ENCODE peak calls at places on chromosomes 16 and 17, in seven cellular contexts. L is GM23338, F is fibroblast of the aortic adventitia, U is uterus, X is esophagus squamous epithelium, O is HFF-Myc, Y is GM06990. N is an unnamed sample.

GRCh38 chr17:19569785-19570496 is 36.3 kb downstream of the SLC47A1 start:
- DNase-seq in Y (no peak), O (no peak), F (no peak), U (no peak), L (no peak), X (no peak), N (no peak)

GRCh38 chr16:87723224-87723619 is 42.6 kb downstream of the KLHDC4 start:
- DNase-seq in F (peak), O (peak), X (no peak), U (no peak), L (no peak), Y (peak), N (peak)

GRCh38 chr16:66619036-66619435 is 14.5 kb downstream of the CMTM3 start:
- DNase-seq in U (no peak), F (peak), O (no peak), L (no peak), X (no peak), Y (no peak), N (no peak)

GRCh38 chr16:12000032-12000431 is 23.5 kb downstream of the SNX29 start:
- DNase-seq in X (no peak), L (no peak), Y (no peak), O (no peak), U (no peak), F (no peak), N (no peak)

GRCh38 chr16:67528870-67529638 is 425 bp downstream of the RIPOR1 start:
- DNase-seq in O (no peak), U (peak), X (no peak), F (no peak), Y (no peak), L (peak), N (no peak)

GRCh38 chr17:69961488-69962145 is 113.4 kb upstream of the KCNJ16 start:
- DNase-seq in F (peak), U (no peak), X (no peak), L (peak), O (no peak), Y (no peak), N (no peak)

GRCh38 chr17:65850486-65850885 is 289.0 kb upstream of the AXIN2 start:
- DNase-seq in O (no peak), U (no peak), X (no peak), Y (peak), F (peak), L (no peak), N (peak)

GRCh38 chr16:84266451-84266850 is 26.6 kb upstream of the KCNG4 start:
- DNase-seq in Y (no peak), F (peak), O (no peak), L (peak), U (no peak), X (no peak), N (peak)

GRCh38 chr16:48438414-48438813 is 53.2 kb upstream of the SIAH1 start:
- DNase-seq in F (no peak), U (no peak), Y (no peak), L (no peak), O (no peak), X (no peak), N (no peak)

GRCh38 chr17:61723183-61723582 is 132.2 kb upstream of the NACA2 start:
- DNase-seq in Y (no peak), O (no peak), L (no peak), U (no peak), X (no peak), F (no peak), N (no peak)

GRCh38 chr17:28940142-28940541 is 11.2 kb downstream of the PHF12 start:
- DNase-seq in O (no peak), U (no peak), Y (no peak), L (no peak), F (no peak), X (no peak), N (no peak)

GRCh38 chr17:63491976-63492575 is 15.2 kb downstream of the ACE start:
- DNase-seq in Y (no peak), X (no peak), F (no peak), U (no peak), L (no peak), O (no peak), N (no peak)

GRCh38 chr16:85781685-85782370 is 17.5 kb downstream of the EMC8 start:
- DNase-seq in O (no peak), L (no peak), F (peak), Y (no peak), U (peak), X (no peak), N (no peak)

GRCh38 chr17:56893503-56893902 is 20.3 kb downstream of the TRIM25 start:
- DNase-seq in X (no peak), U (no peak), L (no peak), O (no peak), F (no peak), Y (no peak), N (no peak)

GRCh38 chr16:86338403-86339115 is 171.8 kb upstream of the FOXF1 start:
- DNase-seq in Y (no peak), X (no peak), O (no peak), F (no peak), U (no peak), L (no peak), N (no peak)

GRCh38 chr17:8820311-8821010 is 21.3 kb upstream of the MFSD6L start:
- DNase-seq in O (no peak), F (no peak), Y (no peak), L (no peak), U (no peak), X (no peak), N (no peak)

GRCh38 chr16:77888786-77889185 is 100.4 kb downstream of the VAT1L start:
- DNase-seq in X (no peak), U (no peak), L (no peak), F (no peak), O (no peak), Y (no peak), N (no peak)

GRCh38 chr16:12158428-12158827 is 181.9 kb downstream of the SNX29 start:
- DNase-seq in U (no peak), L (no peak), Y (no peak), F (peak), O (peak), X (no peak), N (no peak)

GRCh38 chr16:88318521-88318920 is 64.2 kb upstream of the ZNF469 start:
- DNase-seq in F (no peak), U (peak), L (no peak), X (no peak), Y (no peak), O (no peak), N (no peak)

GRCh38 chr16:459761-460160 is 34.3 kb downstream of the RAB11FIP3 start:
- DNase-seq in U (no peak), L (no peak), F (no peak), Y (no peak), O (no peak), X (no peak), N (no peak)

GRCh38 chr17:56819431-56820145 is 14.1 kb downstream of the C17orf67 start:
- DNase-seq in Y (no peak), X (no peak), F (peak), U (peak), O (peak), L (peak), N (peak)

GRCh38 chr16:81765111-81765919 is 13.8 kb upstream of the PLCG2 start:
- DNase-seq in L (no peak), O (no peak), F (no peak), U (peak), X (no peak), Y (no peak), N (no peak)

GRCh38 chr17:2369551-2370210 is 31.2 kb downstream of the MNT start:
- DNase-seq in F (peak), O (no peak), Y (no peak), X (no peak), U (no peak), L (peak), N (no peak)

GRCh38 chr16:27293343-27293742 is 20.4 kb upstream of the IL4R start:
- DNase-seq in U (no peak), X (no peak), L (no peak), Y (no peak), F (no peak), O (no peak), N (no peak)

GRCh38 chr17:17904171-17905035 is 67.6 kb upstream of the SREBF1 start:
- DNase-seq in F (peak), O (no peak), L (no peak), Y (no peak), X (no peak), U (no peak), N (no peak)

GRCh38 chr17:58320163-58320558 is 8.4 kb downstream of the TSPOAP1 start:
- DNase-seq in X (no peak), L (no peak), U (no peak), F (no peak), O (no peak), Y (no peak), N (no peak)

GRCh38 chr16:83318390-83318789 is 489.4 kb upstream of the HSBP1 start:
- DNase-seq in Y (no peak), O (no peak), X (no peak), L (no peak), F (no peak), U (no peak), N (no peak)

GRCh38 chr16:72530434-72530833 is 358.5 kb upstream of the PMFBP1 start:
- DNase-seq in X (no peak), O (peak), U (no peak), L (peak), Y (no peak), F (peak), N (peak)

GRCh38 chr16:10504404-10504885 is 76.0 kb downstream of the EMP2 start:
- DNase-seq in Y (no peak), U (no peak), F (no peak), O (no peak), L (peak), X (no peak), N (no peak)

GRCh38 chr16:88351521-88352101 is 31.1 kb upstream of the ZNF469 start:
- DNase-seq in O (no peak), X (no peak), F (no peak), U (no peak), Y (no peak), L (no peak), N (no peak)

GRCh38 chr17:82257473-82257872 is 16.0 kb downstream of the CSNK1D start:
- DNase-seq in O (no peak), L (peak), Y (no peak), X (no peak), U (peak), F (no peak), N (no peak)

GRCh38 chr17:58325976-58326468 is 2.6 kb downstream of the TSPOAP1 start:
- DNase-seq in F (no peak), Y (peak), O (no peak), U (no peak), X (no peak), L (no peak), N (no peak)

GRCh38 chr17:22310717-22311686 is 618.7 kb downstream of the KCNJ18 start:
- DNase-seq in O (no peak), L (peak), Y (no peak), X (no peak), U (no peak), F (no peak), N (no peak)

GRCh38 chr17:65592131-65592965 is 30.9 kb upstream of the AXIN2 start:
- DNase-seq in O (no peak), X (no peak), U (no peak), L (no peak), Y (no peak), F (no peak), N (no peak)

GRCh38 chr17:64289652-64290051 is 26.6 kb upstream of the TEX2 start:
- DNase-seq in X (no peak), L (no peak), O (no peak), U (no peak), Y (no peak), F (no peak), N (no peak)

GRCh38 chr16:59170065-59170712 is 436.1 kb upstream of the GOT2 start:
- DNase-seq in U (no peak), X (no peak), L (peak), O (no peak), Y (no peak), F (no peak), N (no peak)

GRCh38 chr17:7914771-7915610 is 1.1 kb downstream of the RNF227 start:
- DNase-seq in Y (no peak), F (peak), U (peak), O (peak), L (no peak), X (no peak), N (no peak)

DNA sequence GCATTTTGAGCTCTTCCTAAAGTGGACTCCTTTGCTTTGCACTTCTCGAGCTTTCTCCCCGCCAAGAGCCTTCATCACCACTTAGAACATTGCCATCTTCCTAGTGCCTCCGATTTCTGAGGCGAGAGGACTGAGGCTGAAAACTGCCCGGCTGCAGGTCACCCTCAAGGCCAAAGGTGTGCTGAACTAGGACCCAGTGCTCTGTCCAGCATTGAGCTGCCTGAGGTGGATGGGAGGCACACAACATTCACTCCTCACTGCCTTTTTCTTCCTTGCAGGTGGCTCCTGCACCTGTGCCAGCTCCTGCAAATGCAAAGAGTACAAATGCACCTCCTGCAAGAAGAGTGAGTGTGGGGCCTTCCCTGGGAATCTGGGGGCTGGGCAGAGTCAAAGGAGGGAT is 5.4 kb downstream of the MT1A start:
- DNase-seq in F (no peak), X (no peak), O (no peak), U (no peak), L (no peak), Y (no peak), N (no peak)
- H3K4me3 ChIP-seq in F (no peak), X (peak), O (no peak), U (peak), L (peak), Y (no peak), N (no peak)

GRCh38 chr17:41966453-41967140 is at the start of gene CNP:
- DNase-seq in Y (peak), F (peak), O (peak), X (peak), U (peak), L (peak), N (peak)
- TF ChIP-seq CTCF in Y (no peak), F (no peak), O (no peak), X (no peak), U (peak), L (no peak), N (no peak)

GRCh38 chr17:76048025-76048605 is 21.0 kb upstream of the EVPL start:
- DNase-seq in U (no peak), L (no peak), O (no peak), Y (no peak), F (no peak), X (no peak), N (peak)
- H3K4me3 ChIP-seq in U (no peak), L (no peak), O (no peak), Y (no peak), F (no peak), X (no peak), N (no peak)

GRCh38 chr17:45229681-45230409 is 8.2 kb downstream of the FMNL1 start:
- DNase-seq in F (no peak), X (no peak), O (no peak), Y (peak), U (no peak), L (no peak), N (peak)

GRCh38 chr17:45230410-45230786 is 8.7 kb downstream of the FMNL1 start:
- DNase-seq in F (no peak), Y (no peak), O (no peak), L (no peak), U (no peak), X (no peak), N (no peak)

GRCh38 chr17:45232514-45233422 is 11.1 kb downstream of the FMNL1 start:
- DNase-seq in Y (no peak), U (no peak), F (no peak), X (no peak), O (no peak), L (no peak), N (no peak)

GRCh38 chr17:45230787-45231480 is 9.2 kb downstream of the FMNL1 start:
- DNase-seq in Y (no peak), F (peak), U (no peak), O (no peak), L (no peak), X (no peak), N (no peak)

GRCh38 chr17:45231481-45232116 is 9.9 kb downstream of the FMNL1 start:
- DNase-seq in O (no peak), X (no peak), U (no peak), Y (no peak), F (no peak), L (peak), N (peak)
- TF ChIP-seq CTCF in O (peak), X (no peak), U (no peak), Y (peak), F (peak), L (peak), N (peak)

DNA sequence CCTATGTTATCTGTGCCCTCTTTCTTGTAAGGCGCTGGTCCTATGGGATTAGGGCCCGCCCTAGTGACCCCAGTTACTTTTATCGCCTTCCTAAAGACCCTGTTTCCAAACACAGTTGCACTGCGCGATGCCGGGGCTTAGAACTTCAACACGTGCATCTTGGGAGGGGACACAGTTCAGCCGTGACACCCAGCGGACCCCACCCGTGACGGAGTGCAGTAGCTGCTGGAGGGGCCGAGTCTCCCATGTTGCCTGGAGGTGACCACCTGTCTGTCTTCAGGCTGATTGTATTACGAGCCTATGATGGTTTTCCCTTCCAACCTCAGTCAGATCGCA is 9.4 kb downstream of the BAIAP2 start:
- DNase-seq in X (no peak), U (no peak), L (no peak), Y (no peak), F (no peak), O (no peak), N (no peak)
- H3K4me3 ChIP-seq in X (peak), U (no peak), L (no peak), Y (no peak), F (no peak), O (no peak), N (no peak)

GRCh38 chr16:30142672-30143346 is 19.8 kb upstream of the MAPK3 start:
- DNase-seq in O (no peak), U (no peak), Y (no peak), F (no peak), L (peak), X (no peak), N (peak)
- TF ChIP-seq CTCF in O (no peak), U (no peak), Y (peak), F (no peak), L (no peak), X (no peak), N (peak)

DNA sequence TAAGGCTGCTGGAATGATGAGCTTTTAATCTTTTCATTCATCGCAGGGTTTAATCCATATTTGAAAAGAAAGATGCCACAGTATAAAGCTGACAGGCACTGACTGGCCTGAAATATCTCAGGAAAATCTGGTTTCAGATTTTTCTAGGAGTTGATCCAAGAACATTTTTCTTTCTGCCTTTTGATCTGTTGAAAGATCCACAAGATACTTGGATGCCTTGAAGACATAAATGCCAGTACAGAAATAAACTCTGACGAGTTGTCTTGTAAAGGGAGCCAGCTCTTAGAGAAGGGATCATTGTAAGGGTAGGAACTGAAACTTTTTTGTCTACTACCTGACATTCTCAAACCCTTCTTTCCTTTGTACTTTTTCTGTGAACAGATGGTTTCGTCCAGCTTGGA is 25.4 kb upstream of the KRT20 start:
- DNase-seq in O (no peak), U (no peak), X (no peak), F (peak), L (no peak), Y (no peak), N (no peak)
- H3K4me3 ChIP-seq in O (no peak), U (no peak), X (no peak), F (no peak), L (no peak), Y (no peak), N (no peak)

GRCh38 chr17:33688771-33689170 is 395.7 kb upstream of the ASIC2 start:
- DNase-seq in O (no peak), X (no peak), L (no peak), F (no peak), U (no peak), Y (no peak), N (no peak)

GRCh38 chr17:33682622-33683021 is 389.5 kb upstream of the ASIC2 start:
- DNase-seq in U (no peak), F (no peak), L (no peak), O (no peak), X (no peak), Y (no peak), N (no peak)

GRCh38 chr17:33684714-33685113 is 391.6 kb upstream of the ASIC2 start:
- DNase-seq in O (no peak), Y (no peak), U (no peak), L (no peak), F (no peak), X (no peak), N (no peak)

GRCh38 chr17:33687831-33688230 is 394.7 kb upstream of the ASIC2 start:
- DNase-seq in U (no peak), X (no peak), L (no peak), O (no peak), Y (no peak), F (no peak), N (peak)

DNA sequence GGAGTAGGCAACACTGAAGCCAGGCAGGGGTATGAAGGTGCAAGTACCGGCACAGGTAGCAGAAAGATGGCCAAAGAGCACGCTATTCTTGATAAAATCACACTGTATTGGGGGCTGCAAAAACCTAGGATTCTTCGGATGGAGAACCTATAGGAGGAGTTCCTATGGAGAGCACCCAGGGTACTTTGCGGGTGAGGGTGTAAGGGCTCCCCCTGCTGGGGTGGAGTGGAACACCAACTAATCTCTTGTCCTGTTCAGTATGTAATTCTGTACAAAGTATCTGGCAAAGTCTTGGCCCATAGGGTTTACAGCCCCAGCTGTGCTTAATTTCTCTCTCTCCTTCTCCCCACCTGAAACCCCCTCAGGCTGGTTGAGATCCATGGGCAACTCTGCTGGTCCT is 393.1 kb upstream of the ASIC2 start:
- DNase-seq in X (no peak), L (peak), F (no peak), Y (no peak), O (no peak), U (no peak), N (peak)
- TF ChIP-seq CTCF in X (no peak), L (peak), F (peak), Y (peak), O (peak), U (no peak), N (peak)